ENCODE peak calls at places on chromosomes 1 and 21, in eight cellular contexts. O, V, E, H, G, K, W and J are unnamed samples.

GRCh38 chr1:67626495-67627235 is 58.3 kb upstream of the GADD45A start:
- DNase-seq in H (no peak), O (peak; percentile 18), V (peak; percentile 98), E (no peak), K (no peak), G (no peak), W (peak; percentile 95), J (no peak)

GRCh38 chr1:211547710-211548109 is 31.3 kb downstream of the SLC30A1 start:
- DNase-seq in H (no peak), K (no peak), V (no peak), W (no peak), G (no peak), E (no peak), O (no peak), J (no peak)

GRCh38 chr21:41877901-41878830 is 978 bp downstream of the PRDM15 start:
- DNase-seq in G (no peak), K (peak; percentile 44), W (peak; percentile 87), V (peak; percentile 50), H (peak; percentile 35), E (peak; percentile 14), O (peak; percentile 17), J (no peak)

GRCh38 chr1:13708380-13709010 is 8.5 kb downstream of the PRDM2 start:
- DNase-seq in W (no peak), K (no peak), E (no peak), V (no peak), G (no peak), H (no peak), O (no peak), J (no peak)

GRCh38 chr1:197923013-197923412 is 5.8 kb downstream of the LHX9 start:
- DNase-seq in G (no peak), O (no peak), H (no peak), E (no peak), V (no peak), K (no peak), W (no peak), J (no peak)

GRCh38 chr1:109821221-109821669 is 57.5 kb upstream of the EPS8L3 start:
- DNase-seq in G (peak; percentile 42), W (peak; percentile 90), O (peak; percentile 92), V (peak; percentile 96), E (no peak), K (peak; percentile 42), H (no peak), J (no peak)

GRCh38 chr1:152188673-152189591 is 29.9 kb upstream of the RPTN start:
- DNase-seq in V (peak; percentile 62), W (peak; percentile 70), E (peak; percentile 72), H (peak; percentile 69), O (peak; percentile 72), K (peak; percentile 86), G (peak; percentile 40), J (peak; percentile 75)

GRCh38 chr21:26804895-26805609 is 40.2 kb downstream of the ADAMTS1 start:
- DNase-seq in W (no peak), V (no peak), H (no peak), E (no peak), K (peak; percentile 45), G (no peak), O (no peak), J (no peak)

GRCh38 chr1:19100008-19100407 is 110.1 kb downstream of the UBR4 start:
- DNase-seq in G (no peak), W (no peak), H (no peak), O (no peak), K (no peak), E (no peak), V (no peak), J (no peak)

GRCh38 chr1:93585059-93585966 is 96.3 kb downstream of the BCAR3 start:
- DNase-seq in K (peak; percentile 91), G (no peak), O (no peak), W (no peak), E (no peak), H (no peak), V (no peak), J (peak; percentile 97)

GRCh38 chr1:100359139-100359538 is 6.8 kb downstream of the CDC14A start:
- DNase-seq in E (no peak), W (no peak), V (no peak), H (no peak), G (no peak), O (no peak), K (no peak), J (no peak)

GRCh38 chr1:227891955-227892871 is 55.5 kb downstream of the WNT9A start:
- DNase-seq in G (peak; percentile 5), W (no peak), O (no peak), K (peak; percentile 34), E (no peak), V (no peak), H (no peak), J (no peak)

GRCh38 chr1:155026154-155026553 is 7.4 kb downstream of the DCST2 start:
- DNase-seq in H (no peak), W (no peak), G (no peak), K (peak; percentile 24), E (no peak), O (no peak), V (no peak), J (no peak)

GRCh38 chr1:55156093-55156492 is 59.1 kb downstream of the USP24 start:
- DNase-seq in K (no peak), E (no peak), H (no peak), V (no peak), O (no peak), W (peak; percentile 54), G (no peak), J (no peak)

GRCh38 chr1:24830680-24831272 is 85.5 kb downstream of the CLIC4 start:
- DNase-seq in V (peak; percentile 59), W (peak; percentile 74), E (peak; percentile 55), K (peak; percentile 81), O (peak; percentile 66), G (no peak), H (no peak), J (no peak)